ENCODE peak calls at places on chromosomes 3 and 15, in seven cellular contexts. F is OCI-LY7, V is tibial artery, K is HL-60, D is brain microvascular endothelial cell, S is upper lobe of left lung, H is RWPE1. B is an unnamed sample.

GRCh38 chr3:178850452-178851166 is 221.0 kb downstream of the ZMAT3 start:
- DNase-seq in D (no peak), F (no peak), S (no peak), V (no peak), K (no peak), H (no peak), B (no peak)

GRCh38 chr3:132443421-132443820 is 26.1 kb downstream of the DNAJC13 start:
- DNase-seq in V (no peak), D (peak; percentile 2), S (no peak), H (no peak), F (no peak), K (no peak), B (no peak)

GRCh38 chr3:73259841-73260240 is 198.4 kb downstream of the EBLN2 start:
- DNase-seq in D (no peak), S (no peak), K (no peak), V (no peak), H (no peak), F (no peak), B (no peak)

GRCh38 chr3:150248116-150248864 is 159.8 kb upstream of the TSC22D2 start:
- DNase-seq in K (no peak), D (peak; percentile 59), F (peak; percentile 11), H (no peak), S (no peak), V (no peak), B (no peak)

GRCh38 chr15:42729409-42729808 is 7.5 kb downstream of the CDAN1 start:
- DNase-seq in F (no peak), D (no peak), V (no peak), K (peak; percentile 31), H (no peak), S (no peak), B (no peak)

GRCh38 chr3:186099178-186099577 is 9.7 kb downstream of the ETV5 start:
- DNase-seq in D (peak; percentile 74), F (no peak), K (no peak), V (peak; percentile 55), S (peak; percentile 64), H (no peak), B (peak; percentile 65)

GRCh38 chr3:53457068-53457467 is 37.3 kb upstream of the CACNA1D start:
- DNase-seq in D (no peak), H (no peak), V (no peak), F (no peak), S (no peak), K (peak; percentile 43), B (no peak)

GRCh38 chr3:175255698-175256097 is 396.6 kb downstream of the NAALADL2 start:
- DNase-seq in D (peak; percentile 42), H (peak; percentile 30), V (no peak), K (no peak), F (no peak), S (no peak), B (no peak)

GRCh38 chr3:146503459-146504202 is 34.3 kb upstream of the PLSCR2 start:
- DNase-seq in K (no peak), V (no peak), D (peak; percentile 97), F (no peak), H (peak; percentile 55), S (peak; percentile 34), B (peak; percentile 88)

GRCh38 chr15:69311319-69311721 is 12.6 kb downstream of the PAQR5 start:
- DNase-seq in D (peak; percentile 28), S (no peak), V (no peak), H (no peak), K (no peak), F (no peak), B (no peak)

GRCh38 chr3:172143739-172144497 is 104.5 kb downstream of the FNDC3B start:
- DNase-seq in S (no peak), H (no peak), D (no peak), V (no peak), F (no peak), K (no peak), B (no peak)

GRCh38 chr3:129393271-129393670 is 35.2 kb downstream of the EFCAB12 start:
- DNase-seq in K (no peak), F (no peak), S (no peak), V (no peak), H (no peak), D (no peak), B (no peak)

GRCh38 chr15:36988947-36989346 is 111.4 kb downstream of the MEIS2 start:
- DNase-seq in H (no peak), S (no peak), F (no peak), V (no peak), K (no peak), D (no peak), B (no peak)

GRCh38 chr3:126926684-126927404 is 56.1 kb upstream of the PLXNA1 start:
- DNase-seq in V (peak; percentile 86), S (no peak), K (no peak), H (peak; percentile 78), F (no peak), D (peak; percentile 85), B (no peak)

GRCh38 chr3:7693976-7694375 is 807.6 kb upstream of the LMCD1 start:
- DNase-seq in H (no peak), K (no peak), D (no peak), S (no peak), F (no peak), V (no peak), B (no peak)

GRCh38 chr15:32994810-32995424 is 199.6 kb downstream of the FMN1 start:
- DNase-seq in K (no peak), V (no peak), H (peak; percentile 38), D (peak; percentile 41), F (peak; percentile 44), S (no peak), B (no peak)

GRCh38 chr3:126354776-126355175 is 2.4 kb downstream of the KLF15 start:
- DNase-seq in H (no peak), V (peak; percentile 25), S (no peak), D (no peak), K (no peak), F (no peak), B (no peak)

GRCh38 chr15:62103431-62103830 is 36.7 kb downstream of the C2CD4A start:
- DNase-seq in S (no peak), K (no peak), D (no peak), F (no peak), H (no peak), V (no peak), B (no peak)

GRCh38 chr3:125110016-125110875 is 54.4 kb upstream of the HEG1 start:
- DNase-seq in S (no peak), D (peak; percentile 90), H (peak; percentile 76), F (no peak), V (no peak), K (no peak), B (no peak)

GRCh38 chr3:127655641-127656040 is 17.1 kb upstream of the ABTB1 start:
- DNase-seq in S (no peak), V (no peak), F (no peak), D (peak; percentile 24), K (no peak), H (no peak), B (no peak)

GRCh38 chr3:28595364-28595763 is 246.7 kb upstream of the AZI2 start:
- DNase-seq in V (no peak), K (no peak), S (no peak), D (no peak), H (peak; percentile 1), F (no peak), B (no peak)

GRCh38 chr15:52111517-52112202 is 915 bp downstream of the BCL2L10 start:
- DNase-seq in V (no peak), H (no peak), K (no peak), F (no peak), D (no peak), S (no peak), B (no peak)

GRCh38 chr3:56800373-56801150 is 1.2 kb downstream of the ARHGEF3 start:
- DNase-seq in S (peak; percentile 55), H (peak; percentile 30), F (peak; percentile 80), K (no peak), D (no peak), V (no peak), B (no peak)

GRCh38 chr3:138479355-138479964 is 45.0 kb downstream of the ESYT3 start:
- DNase-seq in V (no peak), F (peak; percentile 70), H (peak; percentile 23), D (peak; percentile 40), S (peak; percentile 48), K (peak; percentile 36), B (peak; percentile 79)

GRCh38 chr15:71136159-71137137 is 21.2 kb downstream of the THSD4 start:
- DNase-seq in S (no peak), D (peak; percentile 94), F (no peak), V (no peak), H (peak; percentile 80), K (no peak), B (peak; percentile 62)

DNA sequence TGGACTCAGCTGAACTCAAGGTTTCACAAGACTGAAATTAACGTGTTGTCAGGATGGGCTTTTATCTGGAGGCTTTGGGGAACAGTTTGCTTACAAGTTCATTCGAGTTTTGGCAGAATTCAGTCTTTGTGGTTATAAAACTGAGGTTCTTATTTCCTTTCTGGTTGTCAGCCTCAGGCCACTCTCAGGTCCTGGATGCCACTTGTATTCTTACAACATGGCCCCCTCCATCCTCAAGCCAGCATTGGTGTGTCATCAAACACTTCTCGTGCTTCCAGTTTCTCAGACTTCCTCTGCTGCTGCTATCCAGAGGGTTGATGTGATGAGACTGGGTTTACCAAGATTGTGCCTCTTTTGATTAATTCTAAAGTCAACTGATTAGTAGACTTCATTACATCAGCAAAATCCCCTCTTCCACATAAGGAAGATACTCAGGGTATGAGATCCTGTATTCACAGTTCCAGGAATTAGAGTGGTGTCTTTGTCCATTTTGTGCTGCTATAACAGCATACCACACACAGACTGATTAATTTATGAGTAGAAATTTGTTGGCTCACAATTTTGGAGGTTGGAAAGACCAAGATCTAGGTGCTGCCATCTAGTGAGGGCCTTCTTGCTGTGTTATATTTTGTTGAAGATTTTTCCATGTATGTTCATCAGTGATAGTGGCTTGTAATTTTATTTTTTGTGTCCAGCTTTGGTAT is 10.9 kb downstream of the LRCH3 start:
- DNase-seq in S (peak; percentile 29), H (no peak), F (peak; percentile 57), D (no peak), K (peak; percentile 49), V (no peak), B (peak; percentile 20)
- TF ChIP-seq CTCF in S (no peak), H (peak; percentile 40), F (peak; percentile 82), D (peak; percentile 60), K (peak; percentile 21), V (no peak), B (peak; percentile 30)

GRCh38 chr3:70108072-70108471 is 108.5 kb downstream of the SAMMSON start:
- DNase-seq in V (no peak), D (peak; percentile 18), K (peak; percentile 48), S (no peak), H (no peak), F (peak; percentile 10), B (peak; percentile 34)
- TF ChIP-seq CTCF in V (no peak), D (peak; percentile 79), K (peak; percentile 25), S (no peak), H (no peak), F (peak; percentile 73), B (peak; percentile 45)

GRCh38 chr3:160928183-160928718 is 172.2 kb downstream of the PPM1L start:
- DNase-seq in F (peak; percentile 1), V (no peak), D (no peak), S (no peak), H (no peak), K (no peak), B (no peak)
- TF ChIP-seq CTCF in F (peak; percentile 50), V (no peak), D (peak; percentile 40), S (no peak), H (no peak), K (no peak), B (peak; percentile 71)

DNA sequence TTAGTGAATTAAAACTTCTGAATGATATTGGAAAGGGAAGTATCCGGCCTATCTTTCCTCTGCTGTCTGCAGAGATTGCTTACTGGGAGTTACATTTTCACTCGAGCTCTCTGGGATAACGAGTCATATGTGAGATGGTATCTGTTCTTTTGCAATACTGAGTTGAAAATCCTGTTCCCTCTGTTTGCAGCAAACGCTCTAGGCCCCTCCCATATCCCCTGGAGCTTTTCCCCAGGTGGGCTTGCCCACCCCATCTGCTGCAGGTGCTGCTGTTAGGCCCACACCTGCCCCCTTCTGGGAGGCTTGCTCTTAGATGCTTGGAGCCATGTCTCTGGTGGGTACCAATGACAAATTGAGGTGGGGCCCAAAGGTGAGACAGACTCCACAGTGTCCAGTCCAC is 42.7 kb upstream of the MTMR10 start:
- DNase-seq in D (no peak), F (peak; percentile 17), H (no peak), K (no peak), V (no peak), S (no peak), B (no peak)
- TF ChIP-seq CTCF in D (peak; percentile 2), F (peak; percentile 51), H (no peak), K (no peak), V (no peak), S (no peak), B (no peak)

B was measured in Calu3.